ENCODE peak calls at places on chromosome 16, in five cellular contexts. Y is activated naive CD8-positive, alpha-beta T cell treated with anti-CD3 and anti-CD28 coated beads for 36 hours; G is heart right ventricle; D is hepatocyte; T is CD4-positive, alpha-beta T cell. J is an unnamed sample.

GRCh38 chr16:65283238-65283651 is 161.4 kb upstream of the CDH11 start:
- DNase-seq in Y (no peak), G (no peak), D (peak), T (no peak), J (no peak)

GRCh38 chr16:73298562-73298961 is 250.6 kb upstream of the ZFHX3 start:
- DNase-seq in Y (no peak), G (no peak), D (peak), T (no peak), J (no peak)

GRCh38 chr16:65700599-65700998 is 578.7 kb upstream of the CDH11 start:
- DNase-seq in Y (no peak), G (no peak), D (no peak), T (no peak), J (no peak)

GRCh38 chr16:79542196-79542859 is 58.2 kb downstream of the MAF start:
- DNase-seq in Y (no peak), G (peak), D (no peak), T (no peak), J (no peak)

GRCh38 chr16:47853635-47854034 is 302.2 kb downstream of the ABCC12 start:
- DNase-seq in Y (no peak), G (no peak), D (no peak), T (no peak), J (no peak)

GRCh38 chr16:31507617-31507928 is 618 bp downstream of the RUSF1 start:
- DNase-seq in Y (no peak), G (no peak), D (no peak), T (no peak), J (no peak)

GRCh38 chr16:53803998-53804397 is 100.0 kb downstream of the FTO start:
- DNase-seq in Y (no peak), G (no peak), D (no peak), T (no peak), J (no peak)

GRCh38 chr16:47613251-47613650 is 152.1 kb downstream of the PHKB start:
- DNase-seq in Y (no peak), G (no peak), D (no peak), T (no peak), J (no peak)

GRCh38 chr16:75618782-75619181 is 4.3 kb downstream of the ADAT1 start:
- DNase-seq in Y (no peak), G (no peak), D (no peak), T (no peak), J (no peak)

GRCh38 chr16:4266372-4266771 is 6.5 kb downstream of the TFAP4 start:
- DNase-seq in Y (no peak), G (no peak), D (no peak), T (no peak), J (no peak)

GRCh38 chr16:10839271-10839661 is 20.7 kb upstream of the TVP23A start:
- DNase-seq in Y (no peak), G (no peak), D (no peak), T (no peak), J (peak)

GRCh38 chr16:88628512-88628974 is 9.8 kb upstream of the IL17C start:
- DNase-seq in Y (peak), G (peak), D (no peak), T (no peak), J (no peak)

GRCh38 chr16:23855010-23855409 is 19.2 kb downstream of the PRKCB start:
- DNase-seq in Y (no peak), G (no peak), D (no peak), T (no peak), J (no peak)

GRCh38 chr16:21611178-21611545 is 11.8 kb downstream of the METTL9 start:
- DNase-seq in Y (no peak), G (no peak), D (no peak), T (no peak), J (no peak)

GRCh38 chr16:86334062-86334461 is 176.3 kb upstream of the FOXF1 start:
- DNase-seq in Y (no peak), G (no peak), D (peak), T (no peak), J (no peak)

GRCh38 chr16:252366-253337 is 18.0 kb downstream of the FAM234A start:
- DNase-seq in Y (peak), G (no peak), D (peak), T (no peak), J (no peak)